ENCODE peak calls at places on chromosome 15, in ten cellular contexts. B is mucosa of descending colon; C is aorta; V is HAP-1; E is CD8-positive, alpha-beta T cell; N is colonic mucosa; A is psoas muscle; R is lower lobe of right lung; H is hepatocyte; Q is PC-9. P is an unnamed sample.

GRCh38 chr15:66131200-66131599 is 122.3 kb downstream of the MEGF11 start:
- DNase-seq in B (no peak), C (no peak), V (no peak), E (no peak), N (no peak), A (no peak), R (no peak), H (no peak), Q (no peak), P (no peak)

GRCh38 chr15:55319537-55320325 is 709 bp downstream of the PIGB start:
- DNase-seq in B (no peak), C (no peak), V (no peak), E (no peak), N (peak; percentile 46), A (no peak), R (no peak), H (no peak), Q (no peak), P (no peak)

GRCh38 chr15:76376029-76376428 is 39.5 kb downstream of the ISL2 start:
- DNase-seq in B (no peak), C (no peak), V (no peak), E (no peak), N (no peak), A (no peak), R (no peak), H (no peak), Q (no peak), P (no peak)

GRCh38 chr15:68382286-68383007 is 49.5 kb downstream of the ITGA11 start:
- DNase-seq in B (no peak), C (no peak), V (peak; percentile 5), E (no peak), N (peak; percentile 1), A (no peak), R (peak; percentile 14), H (no peak), Q (no peak), P (peak; percentile 40)

GRCh38 chr15:77455696-77456293 is 35.1 kb downstream of the HMG20A start:
- DNase-seq in B (no peak), C (no peak), V (no peak), E (no peak), N (no peak), A (no peak), R (no peak), H (peak; percentile 7), Q (no peak), P (no peak)

GRCh38 chr15:63928185-63928852 is 94.6 kb upstream of the HERC1 start:
- DNase-seq in B (no peak), C (no peak), V (no peak), E (no peak), N (no peak), A (no peak), R (no peak), H (no peak), Q (no peak), P (no peak)

GRCh38 chr15:31293655-31294054 is 33.0 kb upstream of the KLF13 start:
- DNase-seq in B (no peak), C (no peak), V (no peak), E (no peak), N (no peak), A (no peak), R (no peak), H (no peak), Q (no peak), P (no peak)

GRCh38 chr15:82572311-82572710 is 32.1 kb upstream of the RPS17 start:
- DNase-seq in B (no peak), C (no peak), V (no peak), E (no peak), N (no peak), A (no peak), R (no peak), H (no peak), Q (no peak), P (no peak)

GRCh38 chr15:25707656-25708365 is 155.3 kb downstream of the ATP10A start:
- DNase-seq in B (no peak), C (peak; percentile 66), V (no peak), E (no peak), N (no peak), A (no peak), R (no peak), H (no peak), Q (no peak), P (peak; percentile 62)

GRCh38 chr15:72220678-72221077 is 10.3 kb downstream of the PKM start:
- DNase-seq in B (no peak), C (no peak), V (no peak), E (no peak), N (no peak), A (no peak), R (no peak), H (no peak), Q (no peak), P (no peak)

GRCh38 chr15:63605816-63606215 is 8.6 kb downstream of the FBXL22 start:
- DNase-seq in B (peak; percentile 64), C (no peak), V (no peak), E (peak; percentile 34), N (no peak), A (no peak), R (no peak), H (no peak), Q (no peak), P (no peak)

GRCh38 chr15:66845266-66845785 is 143.3 kb downstream of the SMAD6 start:
- DNase-seq in B (no peak), C (peak; percentile 33), V (no peak), E (no peak), N (no peak), A (no peak), R (peak; percentile 22), H (no peak), Q (no peak), P (no peak)

GRCh38 chr15:32819406-32819930 is 101.7 kb downstream of the GREM1 start:
- DNase-seq in B (no peak), C (no peak), V (no peak), E (no peak), N (no peak), A (no peak), R (no peak), H (no peak), Q (no peak), P (no peak)

GRCh38 chr15:20346082-20346805 is 195.4 kb downstream of the GOLGA6L6 start:
- DNase-seq in B (no peak), C (peak; percentile 72), V (no peak), E (no peak), N (no peak), A (no peak), R (no peak), H (peak; percentile 23), Q (peak; percentile 22), P (peak; percentile 71)

GRCh38 chr15:52240166-52240565 is 49.0 kb upstream of the GNB5 start:
- DNase-seq in B (no peak), C (no peak), V (no peak), E (no peak), N (no peak), A (no peak), R (no peak), H (no peak), Q (no peak), P (no peak)

GRCh38 chr15:52247481-52247880 is 48.1 kb downstream of the MYO5C start:
- DNase-seq in B (no peak), C (no peak), V (no peak), E (no peak), N (no peak), A (no peak), R (no peak), H (no peak), Q (no peak), P (no peak)

GRCh38 chr15:52247032-52247431 is 48.6 kb downstream of the MYO5C start:
- DNase-seq in B (no peak), C (no peak), V (no peak), E (no peak), N (no peak), A (no peak), R (no peak), H (peak; percentile 57), Q (no peak), P (no peak)

GRCh38 chr15:52241489-52241888 is 50.3 kb upstream of the GNB5 start:
- DNase-seq in B (no peak), C (no peak), V (no peak), E (no peak), N (no peak), A (no peak), R (no peak), H (no peak), Q (no peak), P (no peak)

GRCh38 chr15:52243697-52244555 is 51.7 kb downstream of the MYO5C start:
- DNase-seq in B (no peak), C (peak; percentile 48), V (no peak), E (no peak), N (no peak), A (no peak), R (no peak), H (no peak), Q (no peak), P (no peak)
- H3K9me3 ChIP-seq in B (no peaks in the 10 kb centered on the region), C (no peaks in the 10 kb centered on the region), V (no peaks in the 10 kb centered on the region), E (no peaks in the 10 kb centered on the region), N (no peaks in the 10 kb centered on the region), A (no peaks in the 10 kb centered on the region), R (no peaks in the 10 kb centered on the region), H (no peaks in the 10 kb centered on the region), Q (no peaks in the 10 kb centered on the region), P (no peaks in the 10 kb centered on the region)

GRCh38 chr15:85687329-85687728 is 107.4 kb downstream of the KLHL25 start:
- DNase-seq in B (no peak), C (no peak), V (no peak), E (no peak), N (no peak), A (no peak), R (no peak), H (no peak), Q (no peak), P (no peak)
- H3K4me1 ChIP-seq in B (peaks cover 10% of the 10 kb centered on the region), C (no peaks in the 10 kb centered on the region), V (peaks cover 5% of the 10 kb centered on the region), E (peaks cover 41% of the 10 kb centered on the region), N (peaks cover 3% of the 10 kb centered on the region), A (peaks cover 6% of the 10 kb centered on the region), R (peaks cover 56% of the 10 kb centered on the region), H (peaks cover 6% of the 10 kb centered on the region), Q (no peaks in the 10 kb centered on the region), P (no peaks in the 10 kb centered on the region)

GRCh38 chr15:27746556-27746955 is 352.6 kb downstream of the OCA2 start:
- DNase-seq in B (no peak), C (no peak), V (no peak), E (no peak), N (no peak), A (no peak), R (no peak), H (no peak), Q (no peak), P (no peak)
- H3K9me3 ChIP-seq in B (peaks cover 76% of the 10 kb centered on the region), C (no peaks in the 10 kb centered on the region), V (no peaks in the 10 kb centered on the region), E (no peaks in the 10 kb centered on the region), N (no peaks in the 10 kb centered on the region), A (no peaks in the 10 kb centered on the region), R (no peaks in the 10 kb centered on the region), H (no peaks in the 10 kb centered on the region), Q (no peaks in the 10 kb centered on the region), P (no peaks in the 10 kb centered on the region)

DNA sequence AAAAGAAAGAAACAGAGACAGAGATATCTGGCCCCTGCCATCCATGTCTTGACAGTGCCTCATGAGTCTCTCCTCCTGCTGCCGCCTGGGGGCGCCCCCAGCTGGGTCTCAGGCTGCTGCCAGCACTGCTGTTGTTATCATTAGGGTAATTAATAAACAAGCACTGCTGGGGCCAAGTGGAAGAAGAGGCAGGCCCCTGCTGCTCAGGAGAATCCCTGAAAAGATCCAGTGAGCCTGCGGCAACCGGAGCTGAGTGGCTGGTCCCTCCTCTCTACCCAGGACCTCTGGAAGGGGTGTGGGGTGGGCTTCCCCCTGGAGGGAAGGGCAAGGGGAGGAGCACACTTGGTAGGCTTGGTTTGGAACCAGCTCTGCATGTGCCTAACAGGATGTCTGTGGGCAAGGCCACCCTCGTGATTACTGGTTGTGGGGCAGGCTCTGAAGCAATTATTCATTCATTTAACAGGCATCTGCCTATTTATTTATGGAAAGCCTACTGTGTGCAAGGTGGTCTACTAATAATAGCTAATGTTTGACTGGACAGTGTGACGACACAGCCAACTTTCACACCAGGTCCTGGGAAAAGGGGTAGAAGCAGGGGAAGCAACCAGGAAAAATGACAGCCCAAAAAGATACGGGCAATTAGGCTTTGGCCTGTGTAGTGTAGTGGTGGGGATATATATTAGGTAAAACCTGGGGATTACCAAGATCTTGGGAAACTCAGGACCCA is 1.2 kb upstream of the TYRO3 start:
- DNase-seq in B (peak; percentile 66), C (peak; percentile 81), V (peak; percentile 83), E (peak; percentile 70), N (peak; percentile 43), A (peak; percentile 61), R (peak; percentile 68), H (peak; percentile 89), Q (no peak), P (no peak)
- H3K4me1 ChIP-seq in B (peaks cover 10% of the 10 kb centered on the region), C (no peaks in the 10 kb centered on the region), V (peaks cover 9% of the 10 kb centered on the region), E (peaks cover 19% of the 10 kb centered on the region), N (no peaks in the 10 kb centered on the region), A (peaks cover 6% of the 10 kb centered on the region), R (peaks cover 39% of the 10 kb centered on the region), H (peaks cover 39% of the 10 kb centered on the region), Q (peaks cover 17% of the 10 kb centered on the region), P (peaks cover 5% of the 10 kb centered on the region)